ENCODE peak calls at places on chromosomes 13 and 19, in eight cellular contexts. F is stimulated activated CD4-positive, alpha-beta T cell treated with anti-CD3 and anti-CD28 coated beads, Interleukin-1b, Interleukin-23, amount 100 ng/mL, for 4 hours; T is HCEC 1CT; H is GM12864; I is T-helper 2 cell; S is activated CD4-positive, alpha-beta T cell treated with anti-CD3 and anti-CD28 coated beads, Interleukin-2, amount 50 U/mL, for 1 hour; L is aorta; E is naive thymus-derived CD8-positive, alpha-beta T cell. A is an unnamed sample.

GRCh38 chr19:41994521-41994971 is 516 bp upstream of the ATP1A3 start:
- DNase-seq in I (no peak), H (no peak), F (no peak), S (no peak), T (no peak), L (no peak), E (no peak), A (peak; percentile 14)

GRCh38 chr13:41061914-41062837 is 867 bp downstream of the WBP4 start:
- DNase-seq in S (no peak), E (no peak), T (peak; percentile 70), L (no peak), I (no peak), F (no peak), H (no peak), A (no peak)

GRCh38 chr19:47316513-47316912 is 6.9 kb downstream of the C5AR1 start:
- DNase-seq in I (no peak), E (no peak), S (no peak), L (no peak), H (no peak), T (no peak), F (no peak), A (no peak)

GRCh38 chr19:10096615-10096963 is 5.9 kb downstream of the ANGPTL6 start:
- DNase-seq in L (no peak), H (no peak), S (no peak), F (no peak), I (no peak), T (no peak), E (no peak), A (no peak)

GRCh38 chr13:60617863-60618733 is 221.1 kb downstream of the TDRD3 start:
- DNase-seq in L (no peak), T (peak; percentile 41), H (no peak), E (no peak), S (no peak), F (no peak), I (no peak), A (no peak)

GRCh38 chr13:27660511-27660910 is 38.8 kb downstream of the POLR1D start:
- DNase-seq in S (no peak), T (no peak), I (no peak), L (no peak), H (no peak), E (no peak), F (no peak), A (no peak)

GRCh38 chr13:31945202-31945978 is 86.2 kb upstream of the FRY start:
- DNase-seq in L (peak; percentile 79), E (no peak), I (no peak), S (no peak), T (peak; percentile 73), H (no peak), F (no peak), A (no peak)

GRCh38 chr19:58386576-58387337 is at the start of gene RPS5:
- DNase-seq in E (peak; percentile 99), H (peak; percentile 99), I (peak; percentile 96), L (peak; percentile 98), T (peak; percentile 99), S (peak; percentile 93), F (peak; percentile 96), A (peak; percentile 96)

GRCh38 chr19:38209671-38210457 is 14.2 kb downstream of the DPF1 start:
- DNase-seq in L (peak; percentile 88), S (no peak), F (no peak), H (no peak), T (peak; percentile 42), E (no peak), I (no peak), A (no peak)

GRCh38 chr19:32862173-32862572 is 7.4 kb downstream of the SLC7A9 start:
- DNase-seq in I (no peak), L (no peak), T (no peak), H (no peak), S (no peak), F (no peak), E (no peak), A (no peak)

GRCh38 chr19:14378890-14379289 is 2.4 kb upstream of the ADGRE5 start:
- DNase-seq in F (no peak), T (no peak), E (no peak), I (no peak), L (no peak), H (no peak), S (no peak), A (no peak)

GRCh38 chr19:9836021-9836420 is 903 bp downstream of the PIN1 start:
- DNase-seq in I (no peak), L (no peak), E (no peak), S (no peak), T (peak; percentile 38), H (no peak), F (no peak), A (no peak)

GRCh38 chr13:26887594-26887993 is 127.0 kb upstream of the GPR12 start:
- DNase-seq in F (no peak), I (no peak), T (no peak), L (no peak), H (no peak), S (no peak), E (no peak), A (no peak)

GRCh38 chr19:28607066-28607583 is 605.8 kb downstream of the UQCRFS1 start:
- DNase-seq in H (no peak), T (no peak), E (no peak), I (no peak), F (no peak), L (no peak), S (no peak), A (no peak)

GRCh38 chr13:28819748-28820098 is 416 bp upstream of the MTUS2 start:
- DNase-seq in L (peak; percentile 92), S (peak; percentile 41), H (no peak), E (no peak), I (no peak), T (no peak), F (peak; percentile 23), A (no peak)

GRCh38 chr13:31522431-31522830 is 216.9 kb upstream of the RXFP2 start:
- DNase-seq in I (no peak), S (no peak), T (no peak), H (no peak), F (no peak), L (no peak), E (no peak), A (no peak)

GRCh38 chr19:11494634-11495285 is 10.9 kb downstream of the ZNF653 start:
- DNase-seq in T (no peak), F (no peak), S (no peak), E (no peak), H (no peak), L (no peak), I (no peak), A (no peak)

GRCh38 chr13:95087746-95088305 is 213.4 kb downstream of the ABCC4 start:
- DNase-seq in I (no peak), H (no peak), S (no peak), F (no peak), T (peak; percentile 68), E (no peak), L (no peak), A (no peak)

GRCh38 chr13:110841846-110842245 is 73.0 kb downstream of the ANKRD10 start:
- DNase-seq in H (no peak), L (no peak), S (no peak), E (no peak), F (no peak), I (no peak), T (no peak), A (no peak)

GRCh38 chr13:112761701-112762689 is 72.2 kb downstream of the ATP11A start:
- DNase-seq in H (no peak), L (no peak), T (no peak), S (no peak), E (no peak), F (no peak), I (no peak), A (no peak)

GRCh38 chr13:31032574-31033095 is 100.2 kb downstream of the TEX26 start:
- DNase-seq in H (no peak), S (no peak), L (no peak), I (no peak), F (no peak), T (no peak), E (no peak), A (no peak)

GRCh38 chr19:18856385-18857126 is 24.8 kb downstream of the UPF1 start:
- DNase-seq in H (no peak), S (no peak), I (no peak), T (peak; percentile 25), L (no peak), F (no peak), E (no peak), A (no peak)

GRCh38 chr13:77374786-77375185 is 47.9 kb upstream of the MYCBP2 start:
- DNase-seq in E (no peak), I (no peak), S (no peak), T (no peak), H (no peak), F (no peak), L (no peak), A (no peak)

GRCh38 chr19:58522709-58523108 is 3.1 kb upstream of the ZBTB45 start:
- DNase-seq in F (no peak), I (no peak), S (no peak), H (no peak), T (no peak), E (no peak), L (peak; percentile 13), A (no peak)

GRCh38 chr13:40446365-40446764 is 220.1 kb downstream of the FOXO1 start:
- DNase-seq in H (no peak), S (no peak), L (no peak), F (no peak), I (no peak), T (no peak), E (no peak), A (no peak)

GRCh38 chr13:23960566-23961156 is 63.4 kb upstream of the C1QTNF9B start:
- DNase-seq in H (no peak), S (no peak), T (peak; percentile 57), F (no peak), I (no peak), L (no peak), E (no peak), A (no peak)

GRCh38 chr13:110206170-110206569 is 100.8 kb downstream of the COL4A1 start:
- DNase-seq in E (no peak), L (no peak), T (no peak), H (no peak), F (no peak), I (no peak), S (no peak), A (no peak)

GRCh38 chr13:70027551-70027950 is 80.1 kb upstream of the ATXN8OS start:
- DNase-seq in F (no peak), T (no peak), I (no peak), E (no peak), S (no peak), H (no peak), L (no peak), A (no peak)

GRCh38 chr13:39602277-39602613 is 748 bp downstream of the LHFPL6 start:
- DNase-seq in T (peak; percentile 24), H (no peak), F (no peak), S (no peak), I (no peak), E (no peak), L (no peak), A (no peak)

GRCh38 chr19:48633148-48634035 is 3.8 kb downstream of the DBP start:
- DNase-seq in F (no peak), S (no peak), I (no peak), T (no peak), E (no peak), H (no peak), L (no peak), A (no peak)

GRCh38 chr13:109919715-109920375 is 133.5 kb upstream of the IRS2 start:
- DNase-seq in L (no peak), E (no peak), S (no peak), I (no peak), H (no peak), T (peak; percentile 33), F (no peak), A (no peak)

GRCh38 chr13:97259787-97260641 is 37.9 kb downstream of the MBNL2 start:
- DNase-seq in H (no peak), T (peak; percentile 65), I (no peak), E (no peak), F (no peak), S (no peak), L (no peak), A (no peak)

GRCh38 chr13:61935710-61936109 is 520.1 kb upstream of the PCDH20 start:
- DNase-seq in S (no peak), I (no peak), F (no peak), L (no peak), E (no peak), T (no peak), H (no peak), A (no peak)

GRCh38 chr19:53792721-53793433 is 31.2 kb downstream of the NLRP12 start:
- DNase-seq in E (peak; percentile 85), S (peak; percentile 68), H (peak; percentile 47), T (peak; percentile 67), L (peak; percentile 90), F (peak; percentile 69), I (peak; percentile 26), A (peak; percentile 54)